ENCODE peak calls at places on chromosomes 11 and 22, in five cellular contexts. C is chondrocyte, N is BE2C, M is bronchial epithelial cell, U is ovary. L is an unnamed sample.

GRCh38 chr11:66116576-66117361 is 46.7 kb downstream of the PACS1 start:
- DNase-seq in M (no peak), N (no peak), U (no peak), C (no peak), L (no peak)

GRCh38 chr11:37718431-37718999 is 1120.5 kb upstream of the RAG2 start:
- DNase-seq in N (no peak), M (peak), U (no peak), C (no peak), L (peak)

GRCh38 chr11:84899740-84900139 is 727.4 kb downstream of the DLG2 start:
- DNase-seq in U (no peak), M (no peak), C (no peak), N (no peak), L (no peak)

GRCh38 chr11:65745049-65745448 is 24.5 kb upstream of the RNASEH2C start:
- DNase-seq in M (no peak), U (no peak), N (peak), C (no peak), L (no peak)

GRCh38 chr11:46524201-46524600 is 69.6 kb downstream of the AMBRA1 start:
- DNase-seq in U (no peak), M (no peak), C (no peak), N (no peak), L (no peak)

GRCh38 chr11:64139045-64139444 is 26.9 kb downstream of the MACROD1 start:
- DNase-seq in M (no peak), C (no peak), N (no peak), U (no peak), L (no peak)

GRCh38 chr22:50162391-50162956 is 8.1 kb upstream of the PANX2 start:
- DNase-seq in U (no peak), M (no peak), N (no peak), C (no peak), L (no peak)

GRCh38 chr11:1303196-1303821 is 6.1 kb downstream of the TOLLIP start:
- DNase-seq in M (peak), C (no peak), U (no peak), N (no peak), L (peak)

GRCh38 chr11:32829680-32830412 is at the start of gene PRRG4:
- DNase-seq in N (peak), U (peak), M (peak), C (no peak), L (peak)

GRCh38 chr22:50210378-50211139 is 9.7 kb downstream of the SELENOO start:
- DNase-seq in U (no peak), M (no peak), N (no peak), C (no peak), L (no peak)

GRCh38 chr11:36095716-36096115 is 151.9 kb downstream of the LDLRAD3 start:
- DNase-seq in U (no peak), C (no peak), M (no peak), N (no peak), L (no peak)

GRCh38 chr11:69939551-69940245 is 120.5 kb upstream of the FGF3 start:
- DNase-seq in N (peak), C (peak), U (peak), M (no peak), L (peak)

GRCh38 chr11:1438261-1438966 is 48.2 kb downstream of the MOB2 start:
- DNase-seq in M (no peak), N (no peak), U (no peak), C (no peak), L (no peak)

GRCh38 chr11:10418259-10418949 is 36.7 kb upstream of the AMPD3 start:
- DNase-seq in U (no peak), C (no peak), N (no peak), M (no peak), L (no peak)

GRCh38 chr11:112024178-112024777 is 930 bp upstream of the DLAT start:
- DNase-seq in N (no peak), M (no peak), U (no peak), C (no peak), L (no peak)

GRCh38 chr11:129580278-129580677 is 204.6 kb downstream of the BARX2 start:
- DNase-seq in C (no peak), N (no peak), U (no peak), M (no peak), L (no peak)

GRCh38 chr22:29702931-29703594 is 16.7 kb upstream of the CABP7 start:
- DNase-seq in M (no peak), N (no peak), U (no peak), C (no peak), L (no peak)

GRCh38 chr22:49328076-49328475 is 499.6 kb downstream of the BRD1 start:
- DNase-seq in N (no peak), U (no peak), C (no peak), M (no peak), L (no peak)

GRCh38 chr11:82988936-82989627 is 82.6 kb downstream of the RAB30 start:
- DNase-seq in N (no peak), C (no peak), U (no peak), M (no peak), L (peak)

GRCh38 chr11:34380696-34381095 is 22.9 kb upstream of the ABTB2 start:
- DNase-seq in C (no peak), U (no peak), N (no peak), M (peak), L (no peak)

GRCh38 chr11:80412604-80413003 is 971.8 kb upstream of the TENM4 start:
- DNase-seq in U (no peak), M (no peak), N (no peak), C (no peak), L (no peak)

GRCh38 chr11:61187505-61188130 is 15.7 kb upstream of the PGA3 start:
- DNase-seq in C (no peak), U (peak), M (peak), N (peak), L (peak)

GRCh38 chr11:19628018-19628417 is 84.6 kb upstream of the NAV2 start:
- DNase-seq in N (no peak), M (peak), C (no peak), U (peak), L (peak)

GRCh38 chr22:39149915-39150847 is 2.3 kb downstream of the CBX7 start:
- DNase-seq in C (no peak), U (peak), M (no peak), N (no peak), L (no peak)

GRCh38 chr11:134535029-134536025 is 123.3 kb upstream of the B3GAT1 start:
- DNase-seq in N (no peak), U (no peak), C (peak), M (no peak), L (no peak)

GRCh38 chr22:31347251-31348008 is 1.3 kb upstream of the PATZ1 start:
- DNase-seq in C (no peak), U (peak), M (peak), N (peak), L (peak)

GRCh38 chr11:41245704-41246398 is 213.6 kb downstream of the LRRC4C start:
- DNase-seq in N (no peak), M (no peak), C (peak), U (no peak), L (no peak)

GRCh38 chr11:46277623-46278386 is at the start of gene CREB3L1:
- DNase-seq in M (no peak), U (peak), N (peak), C (no peak), L (peak)

GRCh38 chr11:15941206-15941770 is 415.1 kb downstream of the SOX6 start:
- DNase-seq in C (no peak), U (no peak), N (no peak), M (no peak), L (peak)

GRCh38 chr11:70568504-70569172 is 170.3 kb downstream of the CTTN start:
- DNase-seq in C (peak), N (no peak), M (peak), U (peak), L (peak)

GRCh38 chr22:29521526-29521925 is 32.0 kb downstream of the THOC5 start:
- DNase-seq in U (no peak), M (no peak), N (no peak), C (no peak), L (no peak)

GRCh38 chr11:65410936-65411680 is 11.5 kb upstream of the NEAT1 start:
- DNase-seq in U (peak), M (no peak), N (no peak), C (peak), L (no peak)

GRCh38 chr11:1568451-1568911 is 3.6 kb downstream of the DUSP8 start:
- DNase-seq in N (no peak), M (no peak), U (no peak), C (peak), L (no peak)

GRCh38 chr11:83235825-83236224 is 42.3 kb downstream of the ANKRD42 start:
- DNase-seq in U (no peak), C (no peak), N (no peak), M (no peak), L (no peak)

GRCh38 chr11:109853156-109853776 is 239.9 kb upstream of the ZC3H12C start:
- DNase-seq in U (no peak), C (no peak), N (peak), M (peak), L (peak)

GRCh38 chr11:125165664-125166346 is 1.3 kb downstream of the PKNOX2 start:
- DNase-seq in C (no peak), M (no peak), N (no peak), U (peak), L (no peak)

GRCh38 chr11:110529043-110529442 is 99.3 kb downstream of the FDX1 start:
- DNase-seq in M (peak), U (no peak), N (no peak), C (no peak), L (no peak)

GRCh38 chr11:6925636-6926207 is 504 bp upstream of the ZNF215 start:
- DNase-seq in N (no peak), U (no peak), C (no peak), M (peak), L (no peak)

GRCh38 chr11:13337986-13338436 is 60.4 kb downstream of the BMAL1 start:
- DNase-seq in C (no peak), U (no peak), N (no peak), M (no peak), L (no peak)

GRCh38 chr11:93025558-93026255 is 56.3 kb downstream of the MTNR1B start:
- DNase-seq in N (no peak), C (no peak), M (no peak), U (no peak), L (no peak)

GRCh38 chr11:93024376-93024775 is 54.9 kb downstream of the MTNR1B start:
- DNase-seq in U (no peak), M (no peak), N (no peak), C (no peak), L (no peak)

GRCh38 chr11:93017821-93018690 is 48.6 kb downstream of the MTNR1B start:
- DNase-seq in N (peak), M (no peak), U (no peak), C (no peak), L (peak)

GRCh38 chr11:93016595-93016994 is 47.1 kb downstream of the MTNR1B start:
- DNase-seq in M (no peak), N (no peak), C (no peak), U (no peak), L (no peak)

DNA sequence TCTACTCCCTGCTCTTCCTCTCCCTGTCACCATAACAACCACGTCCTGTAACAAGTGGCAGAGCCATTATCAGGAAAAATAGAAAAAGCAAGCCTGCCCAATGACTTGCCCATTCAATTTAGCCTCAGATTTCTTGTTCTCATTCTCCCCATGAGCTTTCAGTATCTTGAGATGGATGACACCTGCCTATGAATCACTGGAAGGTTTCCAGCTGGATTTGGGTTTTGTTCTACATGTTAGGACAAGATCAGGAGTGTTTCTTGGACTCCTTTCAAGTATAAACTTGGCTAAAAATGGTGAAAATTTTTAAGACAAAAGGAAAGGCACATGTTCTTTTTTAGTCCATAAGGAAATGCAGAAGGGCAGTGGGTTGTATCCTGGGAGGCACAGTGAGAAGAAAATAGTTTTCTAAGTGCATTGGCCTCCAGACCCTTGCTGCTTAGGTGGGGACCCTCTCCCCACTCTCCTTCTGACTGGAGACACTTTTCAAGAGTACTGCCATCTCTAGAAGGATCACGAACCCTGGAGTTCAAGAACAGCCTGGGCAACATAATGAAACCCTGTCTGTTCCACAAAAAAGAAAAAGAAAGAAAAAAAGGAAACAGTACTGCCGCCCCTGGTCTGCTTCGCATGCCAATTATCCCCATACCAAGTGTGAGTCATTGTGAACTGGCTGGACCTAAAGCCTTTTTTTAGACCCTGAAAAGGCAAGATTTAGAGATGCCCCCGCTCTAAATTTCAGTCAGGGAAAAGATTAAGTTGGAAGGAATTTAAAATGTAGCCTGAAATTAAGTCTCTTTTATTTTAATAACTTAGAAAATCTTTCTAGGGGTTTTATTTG is 51.0 kb downstream of the MTNR1B start:
- DNase-seq in C (no peak), U (no peak), N (no peak), M (peak), L (peak)
- TF ChIP-seq CTCF in C (peak), U (no peak), N (no peak), M (no peak), L (no peak)

DNA sequence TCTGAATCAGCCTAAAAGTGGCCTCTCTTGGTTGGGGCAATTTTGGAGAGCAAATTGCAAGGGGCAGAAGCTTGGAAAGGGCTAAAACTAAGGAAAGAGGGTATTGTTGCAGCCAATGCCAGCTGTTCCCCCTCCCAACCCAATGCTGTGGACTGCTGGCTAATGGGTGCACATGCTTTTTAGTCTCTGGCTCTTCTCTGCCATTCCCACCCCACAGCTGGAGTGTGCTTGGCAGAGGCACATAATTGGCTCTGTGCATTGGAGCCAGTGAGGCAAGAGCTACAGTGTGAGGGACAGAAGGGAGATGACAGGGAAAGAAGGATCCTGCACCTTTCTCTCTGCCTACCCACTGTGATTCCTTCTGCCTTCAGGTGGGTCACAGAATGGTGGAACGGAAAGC is 140.0 kb downstream of the NECTIN1 start:
- DNase-seq in U (no peak), C (no peak), N (no peak), M (no peak), L (no peak)
- TF ChIP-seq CTCF in U (no peak), C (no peak), N (no peak), M (no peak), L (no peak)

GRCh38 chr22:44889233-44889878 is 120.4 kb downstream of the PHF21B start:
- DNase-seq in C (no peak), M (no peak), N (no peak), U (no peak), L (no peak)
- TF ChIP-seq CTCF in C (peak), M (no peak), N (no peak), U (no peak), L (no peak)

DNA sequence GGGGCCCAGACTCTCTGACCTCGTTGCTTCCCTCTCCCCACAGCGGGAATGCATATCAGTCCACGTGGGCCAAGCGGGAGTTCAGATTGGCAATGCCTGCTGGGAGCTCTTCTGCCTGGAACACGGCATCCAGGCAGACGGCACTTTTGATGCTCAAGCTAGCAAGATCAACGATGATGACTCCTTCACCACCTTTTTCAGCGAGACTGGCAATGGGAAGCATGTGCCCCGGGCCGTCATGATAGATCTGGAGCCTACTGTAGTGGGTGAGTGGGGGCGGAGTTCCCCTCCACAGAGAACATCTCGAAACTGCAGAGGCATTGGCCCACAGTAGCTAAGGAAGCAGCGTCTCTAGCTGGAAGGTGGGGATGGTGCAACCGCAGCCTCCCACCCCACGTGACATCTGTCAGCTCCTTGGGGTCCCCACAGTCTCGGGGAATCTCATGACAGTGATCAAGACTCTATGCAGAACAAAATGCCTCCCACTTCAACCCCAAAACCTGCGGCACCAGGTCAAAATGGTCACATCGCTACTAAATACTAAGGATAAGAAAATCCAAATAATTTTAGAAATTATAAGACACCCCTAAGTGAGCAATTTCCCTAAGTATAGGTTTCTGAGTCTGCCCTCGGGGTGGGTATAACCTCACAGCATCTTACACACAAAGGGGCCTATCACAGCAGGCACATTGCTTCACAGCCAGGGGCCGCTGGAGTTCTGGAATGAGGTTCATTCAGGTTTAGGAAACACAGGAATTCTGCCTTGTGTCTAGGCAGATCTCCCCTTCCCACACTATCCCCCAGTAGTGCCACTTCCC is 11.0 kb downstream of the TUBA8 start:
- DNase-seq in M (no peak), C (no peak), U (no peak), N (no peak), L (no peak)
- TF ChIP-seq CTCF in M (no peak), C (peak), U (no peak), N (no peak), L (no peak)

DNA sequence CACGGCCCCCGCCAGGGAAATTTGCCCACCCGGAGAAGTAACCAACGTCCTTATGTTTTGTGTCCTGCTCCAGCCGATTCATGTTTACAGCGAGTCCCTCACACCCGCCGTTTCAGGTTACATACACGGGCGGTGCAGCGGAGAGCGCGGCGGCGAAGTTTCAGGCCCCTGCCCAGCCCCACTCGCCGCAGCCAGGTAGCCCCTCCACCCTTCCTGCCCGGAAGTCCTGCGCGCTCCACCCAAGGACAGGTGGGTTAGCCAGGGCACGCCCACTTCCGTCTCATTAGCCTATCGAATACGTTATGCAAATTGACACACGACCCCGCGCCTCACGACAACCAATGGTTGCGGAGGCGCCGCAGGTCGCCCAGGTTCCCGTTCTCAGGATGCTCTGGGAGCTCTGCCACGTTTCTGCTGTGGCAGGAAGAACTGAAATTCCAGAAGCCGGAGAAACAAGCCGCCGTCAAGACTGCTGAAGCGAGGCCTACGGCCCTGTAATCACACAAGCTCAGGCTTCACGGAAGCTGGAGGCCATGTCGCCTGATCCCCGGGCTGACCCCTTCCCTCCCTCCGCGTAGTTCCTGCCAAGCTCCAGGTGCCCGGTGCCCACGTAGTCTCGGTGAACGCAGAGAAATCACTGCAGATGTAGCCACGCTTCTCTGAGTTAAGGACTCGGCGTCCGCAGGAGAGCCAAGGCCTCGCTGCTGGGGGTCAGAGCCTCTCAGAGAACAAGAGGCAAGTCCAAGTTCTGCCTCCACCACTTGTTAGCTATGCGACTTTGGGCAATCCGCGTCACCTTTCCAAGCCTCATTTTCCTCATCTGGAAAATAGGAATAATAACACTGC is 22.4 kb upstream of the MYH9 start:
- DNase-seq in N (no peak), C (no peak), M (peak), U (peak), L (peak)
- TF ChIP-seq CTCF in N (no peak), C (no peak), M (peak), U (no peak), L (peak)

DNA sequence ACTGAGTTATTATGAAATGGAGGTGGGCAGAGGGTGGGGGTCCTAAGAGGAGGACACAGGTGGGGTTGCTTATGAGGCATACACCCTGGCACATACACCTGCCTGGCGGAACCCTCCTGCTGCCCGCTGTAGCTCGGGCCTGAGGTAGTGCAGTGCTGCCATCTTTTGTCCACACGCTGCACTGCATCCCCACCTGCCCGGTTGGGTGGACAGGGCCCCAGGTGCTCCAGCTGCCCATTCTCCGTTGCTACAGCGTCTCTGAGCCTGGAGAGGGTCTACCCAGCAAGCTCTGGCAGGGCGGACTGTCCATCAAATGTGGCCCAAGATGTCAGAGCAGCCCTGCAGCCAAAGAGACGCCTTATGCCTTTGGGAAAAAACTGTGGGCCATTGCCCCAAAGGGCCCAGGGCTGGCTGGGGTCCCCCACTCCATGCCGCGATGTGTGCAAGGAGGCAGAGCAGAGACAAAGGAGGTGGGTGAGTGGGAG is 131.2 kb downstream of the BUD13 start:
- DNase-seq in C (no peak), N (peak), U (no peak), M (peak), L (peak)
- TF ChIP-seq CTCF in C (peak), N (peak), U (peak), M (peak), L (peak)

GRCh38 chr11:9095421-9095820 is 4.0 kb upstream of the SCUBE2 start:
- DNase-seq in C (no peak), N (no peak), M (no peak), U (no peak), L (no peak)
- TF ChIP-seq CTCF in C (no peak), N (peak), M (peak), U (no peak), L (peak)

GRCh38 chr11:116078101-116078561 is 573.9 kb upstream of the CADM1 start:
- DNase-seq in U (no peak), N (peak), C (no peak), M (no peak), L (no peak)
- TF ChIP-seq CTCF in U (no peak), N (peak), C (peak), M (no peak), L (no peak)

L was measured in adrenal gland.